ENCODE peak calls at places on chromosomes 11 and 22, in five cellular contexts. K, D, Q, L and B are unnamed samples. For H3K36me3 and H3K9me3, the result is how much of the 10 kb centered on the place peaks cover.

GRCh38 chr11:97974798-97975498 is 1045.8 kb upstream of the CNTN5 start:
- DNase-seq in K (no peak), D (no peak), Q (no peak), L (no peak), B (no peak)

GRCh38 chr11:118929496-118930151 is 3.9 kb upstream of the BCL9L start:
- DNase-seq in K (peak), D (peak), Q (peak), L (peak), B (peak)

GRCh38 chr22:26642465-26643367 is 14.7 kb upstream of the MIAT start:
- DNase-seq in K (no peak), D (no peak), Q (peak), L (peak), B (no peak)

GRCh38 chr11:112128483-112129121 is 35.3 kb downstream of the IL18 start:
- DNase-seq in K (peak), D (peak), Q (no peak), L (no peak), B (no peak)

GRCh38 chr11:67307545-67308001 is 4.2 kb downstream of the SSH3 start:
- DNase-seq in K (no peak), D (no peak), Q (no peak), L (no peak), B (no peak)

GRCh38 chr11:108732395-108732794 is 67.5 kb downstream of the DDX10 start:
- DNase-seq in K (no peak), D (no peak), Q (no peak), L (no peak), B (no peak)

GRCh38 chr11:110126936-110127335 is 33.7 kb downstream of the ZC3H12C start:
- DNase-seq in K (no peak), D (no peak), Q (no peak), L (no peak), B (no peak)

GRCh38 chr11:35111171-35112055 is 27.6 kb upstream of the CD44 start:
- DNase-seq in K (peak), D (peak), Q (peak), L (no peak), B (peak)

GRCh38 chr11:44243633-44244343 is 66.2 kb downstream of the ALX4 start:
- DNase-seq in K (peak), D (peak), Q (no peak), L (no peak), B (no peak)

GRCh38 chr11:73225001-73225686 is 7.1 kb downstream of the P2RY2 start:
- DNase-seq in K (no peak), D (no peak), Q (no peak), L (no peak), B (no peak)

GRCh38 chr11:128207861-128208321 is 379.5 kb downstream of the ETS1 start:
- DNase-seq in K (no peak), D (peak), Q (no peak), L (no peak), B (no peak)

GRCh38 chr11:111512296-111513239 is at the start of gene BTG4:
- DNase-seq in K (no peak), D (no peak), Q (peak), L (peak), B (peak)

GRCh38 chr22:22787805-22788459 is 99.7 kb upstream of the IGLL5 start:
- DNase-seq in K (peak), D (peak), Q (peak), L (peak), B (peak)

GRCh38 chr22:42326786-42327185 is 56.3 kb upstream of the TCF20 start:
- DNase-seq in K (no peak), D (no peak), Q (no peak), L (no peak), B (no peak)

GRCh38 chr11:102453286-102453797 is 777 bp upstream of the TMEM123 start:
- DNase-seq in K (no peak), D (no peak), Q (peak), L (peak), B (no peak)

GRCh38 chr11:118265954-118266353 is 1.9 kb upstream of the MPZL2 start:
- DNase-seq in K (no peak), D (no peak), Q (no peak), L (no peak), B (no peak)

GRCh38 chr11:11501546-11502274 is 120.1 kb downstream of the GALNT18 start:
- DNase-seq in K (no peak), D (no peak), Q (no peak), L (no peak), B (no peak)

GRCh38 chr22:24027389-24027980 is 16.4 kb downstream of the CABIN1 start:
- DNase-seq in K (no peak), D (no peak), Q (no peak), L (no peak), B (no peak)

GRCh38 chr11:64321533-64321932 is 3.6 kb downstream of the PRDX5 start:
- DNase-seq in K (no peak), D (peak), Q (no peak), L (no peak), B (peak)

GRCh38 chr11:64321026-64321425 is 3.1 kb downstream of the PRDX5 start:
- DNase-seq in K (no peak), D (no peak), Q (no peak), L (no peak), B (no peak)

GRCh38 chr11:64318694-64319420 is 936 bp downstream of the PRDX5 start:
- DNase-seq in K (peak), D (no peak), Q (peak), L (no peak), B (peak)

GRCh38 chr11:64319421-64319761 is 1.5 kb downstream of the PRDX5 start:
- DNase-seq in K (peak), D (no peak), Q (no peak), L (no peak), B (no peak)

GRCh38 chr11:64320556-64320955 is 2.6 kb downstream of the PRDX5 start:
- DNase-seq in K (no peak), D (no peak), Q (no peak), L (no peak), B (peak)
- H3K36me3 ChIP-seq in K (under half), D (under half), Q (under half), L (under half), B (under half)

GRCh38 chr22:49427941-49428340 is 399.7 kb downstream of the BRD1 start:
- DNase-seq in K (no peak), D (no peak), Q (no peak), L (no peak), B (no peak)
- H3K9me3 ChIP-seq in K (under half), D (under half), Q (under half), L (under half), B (under half)

DNA sequence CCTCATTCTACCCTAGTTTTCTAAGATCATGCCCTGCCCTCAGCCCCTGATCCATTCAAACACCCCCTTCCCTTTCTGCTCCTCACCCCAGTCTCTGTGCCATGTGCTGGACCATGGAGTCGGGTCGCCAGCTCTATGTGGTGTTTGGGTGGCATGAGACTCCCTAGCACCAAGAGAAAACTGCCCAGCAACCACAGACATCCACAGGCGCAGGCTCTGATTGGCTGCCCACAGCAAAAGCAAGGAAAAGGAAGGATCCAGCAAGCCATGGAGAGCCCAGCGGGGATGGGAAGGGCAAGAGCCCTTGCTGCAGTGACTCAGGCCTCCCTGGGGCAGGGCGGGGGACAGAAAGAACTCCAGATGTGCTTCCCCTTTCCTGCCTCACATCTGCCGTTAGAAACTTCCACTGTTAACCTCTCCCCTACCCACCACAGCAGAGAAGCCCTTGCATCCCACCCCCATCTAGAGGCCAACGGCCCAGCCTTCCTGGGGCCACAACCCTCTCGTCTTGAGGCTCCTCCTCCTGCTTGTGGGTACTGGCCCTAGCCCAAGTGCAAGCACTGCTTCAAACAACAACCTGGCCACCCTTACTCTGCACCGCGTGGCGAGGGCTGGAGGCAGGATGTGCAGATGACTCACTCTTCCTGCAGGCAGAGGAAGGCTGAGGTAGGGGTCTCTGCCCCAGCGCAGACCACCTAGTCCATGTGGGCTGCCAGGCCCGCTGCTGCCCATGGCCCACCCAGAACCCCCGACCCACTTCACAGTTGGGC is 9.7 kb upstream of the AHNAK start:
- DNase-seq in K (peak), D (peak), Q (peak), L (peak), B (peak)
- H3K4me3 ChIP-seq in K (peak), D (no peak), Q (no peak), L (peak), B (no peak)

GRCh38 chr11:64869571-64870175 is 8.7 kb downstream of the EHD1 start:
- DNase-seq in K (no peak), D (no peak), Q (peak), L (no peak), B (no peak)
- H3K36me3 ChIP-seq in K (under half), D (half or more), Q (half or more), L (under half), B (under half)

DNA sequence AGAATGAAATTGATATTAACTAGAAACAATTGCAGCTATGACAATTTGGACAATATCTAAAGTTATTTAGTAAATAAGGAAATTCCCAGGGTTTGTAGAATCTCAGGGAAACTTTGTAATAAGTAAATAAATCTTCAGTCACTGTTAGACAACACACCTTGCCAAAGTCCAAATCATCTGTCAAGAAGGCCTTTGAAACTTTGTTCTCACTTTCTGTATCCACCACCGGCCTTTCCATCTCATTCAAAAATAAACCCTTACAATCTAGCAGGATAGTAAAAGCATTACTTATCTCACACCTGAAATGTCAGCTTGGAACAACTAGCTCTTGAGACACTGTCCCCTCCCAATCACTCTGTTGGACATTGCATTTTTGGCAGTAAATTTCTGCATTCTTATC is 7.9 kb downstream of the NNMT start:
- DNase-seq in K (no peak), D (no peak), Q (no peak), L (no peak), B (no peak)
- H3K9me3 ChIP-seq in K (under half), D (under half), Q (under half), L (under half), B (under half)